ENCODE peak calls at places on chromosomes 16 and 17, in five cellular contexts. E, V, P, K and W are unnamed samples.

GRCh38 chr16:50836121-50836541 is 94.2 kb downstream of the CYLD start:
- DNase-seq in V (no peak), E (no peak), K (no peak), P (peak; percentile 17), W (no peak)

GRCh38 chr17:81523139-81524062 is 4.8 kb upstream of the FSCN2 start:
- DNase-seq in E (no peak), P (peak; percentile 74), K (peak; percentile 77), V (peak; percentile 71), W (no peak)

GRCh38 chr17:50101346-50102163 is 6.4 kb downstream of the PDK2 start:
- DNase-seq in K (no peak), P (no peak), E (no peak), V (peak; percentile 62), W (no peak)

GRCh38 chr16:81655474-81656162 is 123.5 kb upstream of the PLCG2 start:
- DNase-seq in P (no peak), E (no peak), V (no peak), K (no peak), W (no peak)

GRCh38 chr17:74677558-74678466 is 34.9 kb downstream of the CD300LF start:
- DNase-seq in E (no peak), P (no peak), K (no peak), V (no peak), W (no peak)

GRCh38 chr17:45018514-45019176 is 32.8 kb downstream of the DCAKD start:
- DNase-seq in K (no peak), V (peak; percentile 71), P (no peak), E (no peak), W (no peak)

GRCh38 chr16:67241008-67241900 is 6.0 kb downstream of the FHOD1 start:
- DNase-seq in E (no peak), P (no peak), K (peak; percentile 32), V (peak; percentile 83), W (no peak)

GRCh38 chr16:13957197-13958078 is 37.5 kb downstream of the ERCC4 start:
- DNase-seq in E (peak; percentile 86), K (peak; percentile 94), V (peak; percentile 81), P (no peak), W (peak; percentile 56)

GRCh38 chr17:76923491-76923890 is 55.3 kb downstream of the MGAT5B start:
- DNase-seq in P (no peak), K (no peak), E (no peak), V (no peak), W (no peak)

GRCh38 chr16:15418206-15418605 is 16.2 kb upstream of the BMERB1 start:
- DNase-seq in V (no peak), K (no peak), P (no peak), E (no peak), W (no peak)

GRCh38 chr17:1802429-1802828 is 27.3 kb downstream of the SMYD4 start:
- DNase-seq in V (no peak), E (no peak), K (no peak), P (no peak), W (no peak)

GRCh38 chr16:10964891-10965326 is 20.5 kb downstream of the CLEC16A start:
- DNase-seq in K (no peak), P (no peak), V (no peak), E (no peak), W (peak; percentile 94)

GRCh38 chr16:88434353-88434690 is 18.8 kb upstream of the ZFPM1 start:
- DNase-seq in K (no peak), P (no peak), V (no peak), E (no peak), W (no peak)

GRCh38 chr16:88432753-88433152 is 20.3 kb upstream of the ZFPM1 start:
- DNase-seq in K (no peak), V (no peak), E (no peak), P (no peak), W (no peak)

GRCh38 chr16:88435437-88436355 is 17.4 kb upstream of the ZFPM1 start:
- DNase-seq in K (no peak), V (no peak), P (no peak), E (no peak), W (no peak)

GRCh38 chr16:88433632-88434352 is 19.3 kb upstream of the ZFPM1 start:
- DNase-seq in P (no peak), K (no peak), V (no peak), E (no peak), W (no peak)

GRCh38 chr16:88434746-88435145 is 18.3 kb upstream of the ZFPM1 start:
- DNase-seq in V (no peak), E (no peak), P (no peak), K (no peak), W (no peak)
- H3K27ac ChIP-seq in V (no peak overlapping the region), E (no peak overlapping the region), P (no peak overlapping the region), K (no peak overlapping the region), W (no peak overlapping the region)

GRCh38 chr17:64412944-64413381 is 22.3 kb upstream of the PECAM1 start:
- DNase-seq in V (no peak), P (no peak), E (no peak), K (no peak), W (no peak)

GRCh38 chr17:64410750-64411490 is 20.3 kb upstream of the PECAM1 start:
- DNase-seq in E (no peak), V (no peak), P (no peak), K (no peak), W (no peak)

GRCh38 chr17:64406321-64407200 is 15.9 kb upstream of the PECAM1 start:
- DNase-seq in K (peak; percentile 92), V (peak; percentile 86), E (no peak), P (no peak), W (no peak)

GRCh38 chr17:64413505-64413904 is 22.8 kb upstream of the PECAM1 start:
- DNase-seq in P (no peak), E (no peak), V (no peak), K (no peak), W (peak; percentile 43)

DNA sequence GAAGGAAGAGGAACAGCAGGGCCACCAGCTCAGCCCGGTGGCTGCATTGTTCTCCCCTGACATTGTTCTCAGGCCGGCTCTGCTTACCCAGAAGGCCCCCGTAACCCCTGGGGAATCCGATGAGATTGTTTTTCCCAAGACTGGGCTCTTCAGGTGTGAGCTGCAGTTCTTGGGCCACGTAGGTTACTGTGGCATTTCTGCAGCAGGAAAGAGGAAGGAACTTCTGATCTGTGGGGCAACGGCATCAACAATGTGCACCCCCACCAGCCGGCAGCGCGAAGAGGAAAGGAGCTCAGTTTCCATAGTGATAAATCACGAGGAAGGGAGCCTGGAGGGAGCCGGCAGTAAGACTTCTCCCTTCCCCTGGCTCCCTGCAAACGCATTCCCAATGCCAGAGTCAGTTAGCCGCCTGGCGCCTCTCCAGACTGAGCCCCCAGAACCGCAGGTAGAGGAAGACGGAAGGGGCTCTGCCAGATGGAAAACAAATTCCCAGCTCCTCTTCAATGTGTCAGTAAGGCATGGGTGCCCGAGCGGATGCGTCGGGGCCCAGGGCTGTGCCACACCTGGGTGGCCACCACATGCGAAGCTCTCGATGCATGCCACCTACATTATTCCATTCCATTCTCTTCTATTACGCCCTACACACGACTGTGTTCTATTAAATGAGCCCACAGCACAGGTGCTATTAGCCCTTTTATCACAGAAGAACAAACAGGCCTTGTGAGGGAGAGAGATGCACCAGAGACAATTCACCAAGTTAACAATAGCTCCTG is 21.5 kb upstream of the PECAM1 start:
- DNase-seq in K (no peak), V (no peak), E (no peak), P (peak; percentile 67), W (no peak)
- TF ChIP-seq ZNF274 in K (no peak), V (no peak), E (no peak), P (no peak), W (no peak)

DNA sequence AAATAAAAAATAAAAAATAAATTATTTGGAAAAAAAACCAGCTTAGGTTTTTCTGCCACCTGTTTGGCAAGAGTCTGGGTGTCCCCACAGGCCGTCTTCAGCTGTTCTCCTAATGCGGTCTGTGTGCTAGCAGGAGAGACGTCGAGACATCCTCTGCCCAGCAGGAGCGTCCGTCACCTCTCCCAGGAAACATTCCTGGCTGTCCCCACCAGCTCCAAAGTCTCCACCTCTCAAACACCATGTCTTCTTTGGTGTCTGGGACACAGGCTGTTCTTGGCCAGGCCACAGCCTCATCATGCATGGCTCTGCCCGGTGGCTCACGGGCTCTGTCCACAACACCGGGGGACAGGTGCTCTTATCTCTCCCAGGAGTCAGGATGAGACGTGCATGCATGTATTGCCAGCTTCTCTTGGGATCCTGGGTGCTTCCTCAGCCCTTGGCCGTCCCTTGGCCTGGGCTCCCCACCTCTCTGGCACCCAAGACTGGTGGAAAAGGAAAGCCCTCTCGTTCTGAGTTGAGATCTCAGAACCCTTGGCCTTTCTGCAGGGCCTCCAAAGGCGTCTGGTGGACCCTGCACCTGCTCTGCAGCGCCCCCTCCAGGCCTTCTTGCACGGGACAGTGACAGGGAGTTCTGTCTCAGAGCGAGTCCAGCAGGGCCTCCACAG is 84.9 kb upstream of the CBX4 start:
- DNase-seq in E (peak; percentile 52), K (peak; percentile 67), P (peak; percentile 99), V (peak; percentile 80), W (no peak)
- TF ChIP-seq YY1 in E (peak; percentile 31), K (no peak), P (no peak), V (no peak), W (no peak)

GRCh38 chr16:87715231-87715630 is 50.6 kb downstream of the KLHDC4 start:
- DNase-seq in P (no peak), V (no peak), E (no peak), K (no peak), W (no peak)

GRCh38 chr16:87710887-87711286 is 54.9 kb downstream of the KLHDC4 start:
- DNase-seq in E (no peak), P (no peak), V (no peak), K (no peak), W (no peak)

GRCh38 chr16:87713469-87714229 is 52.1 kb downstream of the KLHDC4 start:
- DNase-seq in E (no peak), V (no peak), K (no peak), P (no peak), W (no peak)

GRCh38 chr16:87709677-87710076 is 56.1 kb downstream of the KLHDC4 start:
- DNase-seq in E (no peak), K (no peak), P (no peak), V (no peak), W (no peak)

DNA sequence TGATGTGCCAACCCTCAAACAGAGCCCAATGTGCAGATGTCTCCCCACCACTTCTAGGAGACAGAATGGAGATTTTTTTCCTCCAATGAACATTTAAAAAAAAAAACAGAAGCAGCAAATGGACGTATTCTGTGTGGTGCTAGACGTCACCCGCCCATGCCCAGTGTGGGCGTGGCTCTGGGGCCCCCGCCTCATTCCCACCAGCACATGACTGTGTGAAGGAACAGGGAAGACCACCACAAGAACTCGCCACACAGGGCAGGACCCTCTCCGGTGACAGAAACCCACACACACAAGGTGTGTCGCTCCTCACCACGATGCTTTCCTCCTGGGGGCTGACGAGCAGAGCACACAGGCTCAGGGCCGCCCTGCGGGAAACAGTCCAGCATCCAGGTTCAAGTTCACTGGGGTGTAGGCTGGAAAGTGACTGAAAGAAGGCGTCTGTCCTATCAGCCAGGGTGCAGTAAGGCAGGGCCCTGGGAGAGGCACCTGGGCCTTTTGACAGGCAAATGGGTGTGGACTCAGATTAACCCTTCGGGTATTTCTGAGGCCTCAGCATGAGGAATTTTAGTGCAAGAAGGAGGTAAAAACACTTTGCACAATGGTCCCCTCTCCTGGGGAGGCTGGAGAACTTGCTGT is 53.5 kb downstream of the KLHDC4 start:
- DNase-seq in V (no peak), K (no peak), E (no peak), P (no peak), W (no peak)
- H3K27ac ChIP-seq in V (no peak overlapping the region), K (no peak overlapping the region), E (no peak overlapping the region), P (no peak overlapping the region), W (no peak overlapping the region)

GRCh38 chr17:65531508-65532431 is 29.7 kb downstream of the AXIN2 start:
- DNase-seq in P (no peak), K (no peak), E (no peak), V (no peak), W (no peak)
- TF ChIP-seq ZNF274 in P (no peak), K (no peak), E (no peak), V (no peak), W (no peak)

GRCh38 chr16:84117482-84117843 is 721 bp upstream of the MBTPS1 start:
- DNase-seq in P (no peak), E (no peak), V (peak; percentile 75), K (no peak), W (no peak)
- TF ChIP-seq YY1 in P (no peak), E (no peak), V (no peak), K (no peak), W (no peak)